ENCODE peak calls at places on chromosomes 4 and X, in ten cellular contexts. T is hepatocyte; F is PC-3; Q is activated B cell treated with CpG ODN at 0.5 μM for 24 hours; E is fibroblast of pulmonary artery; X is SK-N-SH; I is fibroblast of villous mesenchyme; R is CD8-positive, alpha-beta T cell; D is fibroblast of lung; H is mammary epithelial cell. N is an unnamed sample.

GRCh38 chr4:26692014-26692726 is 108.3 kb downstream of the TBC1D19 start:
- DNase-seq in T (no peak), F (peak), Q (no peak), E (no peak), X (no peak), I (peak), R (no peak), D (no peak), H (peak), N (no peak)

GRCh38 chr4:1350169-1350520 is 3.1 kb downstream of the UVSSA start:
- DNase-seq in T (no peak), F (no peak), Q (no peak), E (no peak), X (no peak), I (no peak), R (no peak), D (no peak), H (no peak), N (no peak)

GRCh38 chr4:18689308-18689915 is 667.9 kb upstream of the LCORL start:
- DNase-seq in T (peak), F (peak), Q (no peak), E (peak), X (peak), I (peak), R (peak), D (peak), H (peak), N (peak)

GRCh38 chr4:8524595-8525382 is 55.4 kb upstream of the GPR78 start:
- DNase-seq in T (no peak), F (no peak), Q (no peak), E (no peak), X (no peak), I (peak), R (no peak), D (no peak), H (no peak), N (no peak)

GRCh38 chr4:119525771-119526712 is 102.6 kb downstream of the PDE5A start:
- DNase-seq in T (no peak), F (peak), Q (no peak), E (no peak), X (no peak), I (peak), R (no peak), D (peak), H (no peak), N (no peak)

GRCh38 chrX:129959493-129959832 is 23.0 kb upstream of the BCORL1 start:
- DNase-seq in T (peak), F (no peak), Q (no peak), E (peak), X (no peak), I (peak), R (no peak), D (no peak), H (peak), N (no peak)

GRCh38 chr4:151167561-151167960 is 68.1 kb downstream of the RPS3A start:
- DNase-seq in T (no peak), F (no peak), Q (no peak), E (no peak), X (no peak), I (no peak), R (no peak), D (no peak), H (no peak), N (no peak)

GRCh38 chr4:148737071-148737470 is 294.9 kb upstream of the NR3C2 start:
- DNase-seq in T (no peak), F (no peak), Q (no peak), E (no peak), X (no peak), I (no peak), R (no peak), D (no peak), H (no peak), N (no peak)

GRCh38 chrX:15451913-15452312 is 41.2 kb downstream of the PIR start:
- DNase-seq in T (no peak), F (no peak), Q (no peak), E (peak), X (no peak), I (no peak), R (no peak), D (peak), H (peak), N (no peak)

GRCh38 chr4:93751410-93751809 is 77.1 kb upstream of the ATOH1 start:
- DNase-seq in T (no peak), F (no peak), Q (no peak), E (no peak), X (no peak), I (no peak), R (no peak), D (no peak), H (no peak), N (no peak)

GRCh38 chrX:12770440-12770839 is 20.8 kb upstream of the PRPS2 start:
- DNase-seq in T (peak), F (peak), Q (no peak), E (peak), X (peak), I (peak), R (no peak), D (peak), H (no peak), N (no peak)

GRCh38 chr4:84582988-84583870 is at the start of gene CDS1:
- DNase-seq in T (peak), F (peak), Q (no peak), E (no peak), X (peak), I (no peak), R (no peak), D (no peak), H (peak), N (no peak)

GRCh38 chr4:169311643-169312365 is 41.0 kb upstream of the SH3RF1 start:
- DNase-seq in T (peak), F (peak), Q (no peak), E (peak), X (peak), I (peak), R (no peak), D (peak), H (peak), N (no peak)

GRCh38 chr4:17155486-17155885 is 257.0 kb upstream of the LDB2 start:
- DNase-seq in T (no peak), F (no peak), Q (no peak), E (peak), X (no peak), I (peak), R (no peak), D (no peak), H (no peak), N (no peak)

GRCh38 chr4:3412257-3413020 is 29.3 kb upstream of the HGFAC start:
- DNase-seq in T (no peak), F (no peak), Q (no peak), E (no peak), X (no peak), I (no peak), R (no peak), D (no peak), H (no peak), N (no peak)

GRCh38 chr4:118981839-118982381 is 93.3 kb downstream of the SYNPO2 start:
- DNase-seq in T (peak), F (peak), Q (no peak), E (peak), X (peak), I (peak), R (peak), D (peak), H (peak), N (peak)

GRCh38 chrX:43971966-43972961 is 926 bp downstream of the NDP start:
- DNase-seq in T (peak), F (peak), Q (no peak), E (no peak), X (no peak), I (peak), R (no peak), D (peak), H (no peak), N (no peak)

GRCh38 chr4:161189286-161190134 is 974.3 kb downstream of the FSTL5 start:
- DNase-seq in T (no peak), F (no peak), Q (no peak), E (no peak), X (no peak), I (no peak), R (no peak), D (no peak), H (no peak), N (no peak)

GRCh38 chr4:57113870-57114269 is 3.7 kb upstream of the IGFBP7 start:
- DNase-seq in T (no peak), F (no peak), Q (no peak), E (no peak), X (no peak), I (no peak), R (no peak), D (no peak), H (no peak), N (no peak)

GRCh38 chrX:15359701-15360100 is 24.4 kb upstream of the PIGA start:
- DNase-seq in T (no peak), F (no peak), Q (no peak), E (no peak), X (no peak), I (peak), R (no peak), D (peak), H (no peak), N (no peak)

GRCh38 chrX:34300871-34301270 is 168.8 kb upstream of the FAM47A start:
- DNase-seq in T (peak), F (peak), Q (no peak), E (peak), X (peak), I (peak), R (no peak), D (peak), H (peak), N (no peak)

GRCh38 chr4:84852081-84852480 is 114.4 kb downstream of the WDFY3 start:
- DNase-seq in T (no peak), F (peak), Q (no peak), E (peak), X (no peak), I (peak), R (no peak), D (peak), H (peak), N (no peak)

GRCh38 chr4:85475631-85476233 is 782 bp downstream of the ARHGAP24 start:
- DNase-seq in T (peak), F (no peak), Q (no peak), E (peak), X (no peak), I (peak), R (no peak), D (peak), H (no peak), N (no peak)

GRCh38 chr4:75653845-75654503 is 19.2 kb downstream of the G3BP2 start:
- DNase-seq in T (peak), F (peak), Q (no peak), E (peak), X (peak), I (peak), R (no peak), D (peak), H (peak), N (no peak)

GRCh38 chr4:68267433-68267944 is 22.0 kb upstream of the TMPRSS11B start:
- DNase-seq in T (no peak), F (peak), Q (no peak), E (peak), X (no peak), I (peak), R (no peak), D (peak), H (peak), N (no peak)

GRCh38 chr4:150119492-150119891 is 41.2 kb downstream of the DCLK2 start:
- DNase-seq in T (peak), F (peak), Q (no peak), E (peak), X (no peak), I (peak), R (no peak), D (peak), H (no peak), N (no peak)

GRCh38 chr4:155967098-155967497 is 13.4 kb upstream of the CTSO start:
- DNase-seq in T (no peak), F (no peak), Q (no peak), E (no peak), X (no peak), I (no peak), R (no peak), D (peak), H (no peak), N (no peak)

DNA sequence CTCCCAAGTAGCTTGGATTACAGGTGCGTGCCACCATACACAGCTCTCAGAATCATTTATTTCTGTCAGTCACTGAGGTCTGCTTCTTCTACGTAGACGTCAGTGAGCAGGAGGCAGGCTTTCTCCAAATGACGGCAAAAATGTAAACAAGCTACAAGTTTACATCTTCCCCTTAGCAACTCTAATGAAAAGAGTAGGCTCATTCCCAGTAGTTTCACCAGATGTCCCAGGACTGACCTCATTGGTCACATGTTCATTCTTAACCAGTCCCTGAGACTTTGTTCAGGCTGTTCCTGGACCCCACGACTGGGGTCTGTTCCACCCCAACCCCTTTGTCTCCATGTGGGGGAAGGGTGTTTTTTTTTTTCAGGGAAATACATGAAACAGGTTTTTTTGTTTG is 67.1 kb downstream of the TENM3 start:
- DNase-seq in T (no peak), F (no peak), Q (no peak), E (no peak), X (no peak), I (peak), R (no peak), D (peak), H (no peak), N (no peak)
- TF ChIP-seq CTCF in T (no peak), F (no peak), Q (no peak), E (no peak), X (no peak), I (no peak), R (no peak), D (no peak), H (no peak), N (no peak)

GRCh38 chr4:40976343-40976742 is 226.6 kb downstream of the NSUN7 start:
- DNase-seq in T (peak), F (peak), Q (no peak), E (peak), X (peak), I (peak), R (no peak), D (peak), H (peak), N (no peak)
- TF ChIP-seq CTCF in T (peak), F (peak), Q (no peak), E (peak), X (peak), I (peak), R (no peak), D (peak), H (peak), N (no peak)

GRCh38 chr4:138007572-138007971 is 234.6 kb downstream of the SLC7A11 start:
- DNase-seq in T (no peak), F (peak), Q (no peak), E (peak), X (peak), I (no peak), R (no peak), D (no peak), H (peak), N (no peak)
- TF ChIP-seq CTCF in T (no peak), F (peak), Q (no peak), E (peak), X (peak), I (peak), R (no peak), D (peak), H (peak), N (no peak)

GRCh38 chr4:184328022-184328736 is 110.5 kb upstream of the ENPP6 start:
- DNase-seq in T (no peak), F (no peak), Q (peak), E (no peak), X (no peak), I (no peak), R (no peak), D (no peak), H (peak), N (no peak)
- TF ChIP-seq CTCF in T (no peak), F (no peak), Q (no peak), E (no peak), X (no peak), I (no peak), R (no peak), D (no peak), H (peak), N (no peak)